ENCODE peak calls at places on chromosomes 11 and 22, in six cellular contexts. One of them, this sample, is unnamed.

GRCh38 chr11:14500181-14500651 is 605 bp upstream of the COPB1 start:
- DNase-seq in stimulated activated CD4-positive, alpha-beta T cell treated with anti-CD3 and anti-CD28 coated beads, TNF-alpha, amount 100 ng/mL, for 48 hours: no peak
- DNase-seq in natural killer cell treated with Interleukin-12 subunit alpha and Interleukin-12 subunit beta and Interleukin-15 and Interleukin-18, amount 100 ng/mL, for 72 hours: peak
- DNase-seq in activated CD4-positive, alpha-beta T cell treated with anti-CD3 and anti-CD28 coated beads, Interleukin-2, amount 50 U/mL, for 24 hours: no peak
- DNase-seq in GM13977: peak
- DNase-seq in CD4-positive, CD25-positive, alpha-beta regulatory T cell: peak
- DNase-seq in this sample: no peak

GRCh38 chr11:23192256-23192655 is 332.0 kb upstream of the CCDC179 start:
- DNase-seq in stimulated activated CD4-positive, alpha-beta T cell treated with anti-CD3 and anti-CD28 coated beads, TNF-alpha, amount 100 ng/mL, for 48 hours: no peak
- DNase-seq in natural killer cell treated with Interleukin-12 subunit alpha and Interleukin-12 subunit beta and Interleukin-15 and Interleukin-18, amount 100 ng/mL, for 72 hours: no peak
- DNase-seq in activated CD4-positive, alpha-beta T cell treated with anti-CD3 and anti-CD28 coated beads, Interleukin-2, amount 50 U/mL, for 24 hours: no peak
- DNase-seq in GM13977: no peak
- DNase-seq in CD4-positive, CD25-positive, alpha-beta regulatory T cell: no peak
- DNase-seq in this sample: no peak

GRCh38 chr11:44031549-44031948 is 16.2 kb upstream of the ACCSL start:
- DNase-seq in stimulated activated CD4-positive, alpha-beta T cell treated with anti-CD3 and anti-CD28 coated beads, TNF-alpha, amount 100 ng/mL, for 48 hours: no peak
- DNase-seq in natural killer cell treated with Interleukin-12 subunit alpha and Interleukin-12 subunit beta and Interleukin-15 and Interleukin-18, amount 100 ng/mL, for 72 hours: no peak
- DNase-seq in activated CD4-positive, alpha-beta T cell treated with anti-CD3 and anti-CD28 coated beads, Interleukin-2, amount 50 U/mL, for 24 hours: no peak
- DNase-seq in GM13977: no peak
- DNase-seq in CD4-positive, CD25-positive, alpha-beta regulatory T cell: no peak
- DNase-seq in this sample: no peak

GRCh38 chr11:126058090-126058489 is 4.6 kb downstream of the CDON start:
- DNase-seq in stimulated activated CD4-positive, alpha-beta T cell treated with anti-CD3 and anti-CD28 coated beads, TNF-alpha, amount 100 ng/mL, for 48 hours: no peak
- DNase-seq in natural killer cell treated with Interleukin-12 subunit alpha and Interleukin-12 subunit beta and Interleukin-15 and Interleukin-18, amount 100 ng/mL, for 72 hours: no peak
- DNase-seq in activated CD4-positive, alpha-beta T cell treated with anti-CD3 and anti-CD28 coated beads, Interleukin-2, amount 50 U/mL, for 24 hours: no peak
- DNase-seq in GM13977: no peak
- DNase-seq in CD4-positive, CD25-positive, alpha-beta regulatory T cell: no peak
- DNase-seq in this sample: no peak

GRCh38 chr11:111833524-111833923 is 37.9 kb downstream of the ALG9 start:
- DNase-seq in stimulated activated CD4-positive, alpha-beta T cell treated with anti-CD3 and anti-CD28 coated beads, TNF-alpha, amount 100 ng/mL, for 48 hours: no peak
- DNase-seq in natural killer cell treated with Interleukin-12 subunit alpha and Interleukin-12 subunit beta and Interleukin-15 and Interleukin-18, amount 100 ng/mL, for 72 hours: no peak
- DNase-seq in activated CD4-positive, alpha-beta T cell treated with anti-CD3 and anti-CD28 coated beads, Interleukin-2, amount 50 U/mL, for 24 hours: no peak
- DNase-seq in GM13977: no peak
- DNase-seq in CD4-positive, CD25-positive, alpha-beta regulatory T cell: no peak
- DNase-seq in this sample: no peak

GRCh38 chr22:19892249-19892879 is 37.7 kb upstream of the GNB1L start:
- DNase-seq in stimulated activated CD4-positive, alpha-beta T cell treated with anti-CD3 and anti-CD28 coated beads, TNF-alpha, amount 100 ng/mL, for 48 hours: peak
- DNase-seq in natural killer cell treated with Interleukin-12 subunit alpha and Interleukin-12 subunit beta and Interleukin-15 and Interleukin-18, amount 100 ng/mL, for 72 hours: no peak
- DNase-seq in activated CD4-positive, alpha-beta T cell treated with anti-CD3 and anti-CD28 coated beads, Interleukin-2, amount 50 U/mL, for 24 hours: no peak
- DNase-seq in GM13977: peak
- DNase-seq in CD4-positive, CD25-positive, alpha-beta regulatory T cell: peak
- DNase-seq in this sample: no peak

GRCh38 chr11:76626921-76627391 is 43.6 kb downstream of the LRRC32 start:
- DNase-seq in stimulated activated CD4-positive, alpha-beta T cell treated with anti-CD3 and anti-CD28 coated beads, TNF-alpha, amount 100 ng/mL, for 48 hours: peak
- DNase-seq in natural killer cell treated with Interleukin-12 subunit alpha and Interleukin-12 subunit beta and Interleukin-15 and Interleukin-18, amount 100 ng/mL, for 72 hours: peak
- DNase-seq in activated CD4-positive, alpha-beta T cell treated with anti-CD3 and anti-CD28 coated beads, Interleukin-2, amount 50 U/mL, for 24 hours: no peak
- DNase-seq in GM13977: peak
- DNase-seq in CD4-positive, CD25-positive, alpha-beta regulatory T cell: peak
- DNase-seq in this sample: no peak

GRCh38 chr11:59426361-59427067 is at the start of gene OR5A2:
- DNase-seq in stimulated activated CD4-positive, alpha-beta T cell treated with anti-CD3 and anti-CD28 coated beads, TNF-alpha, amount 100 ng/mL, for 48 hours: no peak
- DNase-seq in natural killer cell treated with Interleukin-12 subunit alpha and Interleukin-12 subunit beta and Interleukin-15 and Interleukin-18, amount 100 ng/mL, for 72 hours: no peak
- DNase-seq in activated CD4-positive, alpha-beta T cell treated with anti-CD3 and anti-CD28 coated beads, Interleukin-2, amount 50 U/mL, for 24 hours: no peak
- DNase-seq in GM13977: no peak
- DNase-seq in CD4-positive, CD25-positive, alpha-beta regulatory T cell: no peak
- DNase-seq in this sample: no peak

GRCh38 chr11:83827940-83828554 is 541.9 kb upstream of the CCDC90B start:
- DNase-seq in stimulated activated CD4-positive, alpha-beta T cell treated with anti-CD3 and anti-CD28 coated beads, TNF-alpha, amount 100 ng/mL, for 48 hours: no peak
- DNase-seq in natural killer cell treated with Interleukin-12 subunit alpha and Interleukin-12 subunit beta and Interleukin-15 and Interleukin-18, amount 100 ng/mL, for 72 hours: no peak
- DNase-seq in activated CD4-positive, alpha-beta T cell treated with anti-CD3 and anti-CD28 coated beads, Interleukin-2, amount 50 U/mL, for 24 hours: no peak
- DNase-seq in GM13977: peak
- DNase-seq in CD4-positive, CD25-positive, alpha-beta regulatory T cell: no peak
- DNase-seq in this sample: no peak

GRCh38 chr11:59135648-59136461 is 6.8 kb upstream of the FAM111A start:
- DNase-seq in stimulated activated CD4-positive, alpha-beta T cell treated with anti-CD3 and anti-CD28 coated beads, TNF-alpha, amount 100 ng/mL, for 48 hours: peak
- DNase-seq in natural killer cell treated with Interleukin-12 subunit alpha and Interleukin-12 subunit beta and Interleukin-15 and Interleukin-18, amount 100 ng/mL, for 72 hours: peak
- DNase-seq in activated CD4-positive, alpha-beta T cell treated with anti-CD3 and anti-CD28 coated beads, Interleukin-2, amount 50 U/mL, for 24 hours: peak
- DNase-seq in GM13977: peak
- DNase-seq in CD4-positive, CD25-positive, alpha-beta regulatory T cell: peak
- DNase-seq in this sample: no peak

This sample was measured in NCI-H1436 treated with DMSO at 0.1 percent for 48 hours.